ENCODE peak calls at places on chromosome 20, in five cellular contexts. D is body of pancreas; T is HFF-Myc; Z is GDM1; R is CD8-positive, alpha-beta memory T cell. S is an unnamed sample.

GRCh38 chr20:58483051-58483450 is 32.1 kb downstream of the APCDD1L start:
- DNase-seq in D (no peak), T (no peak), Z (no peak), R (no peak), S (no peak)

GRCh38 chr20:57620274-57620990 is at the start of gene ZBP1:
- DNase-seq in D (no peak), T (no peak), Z (no peak), R (peak), S (peak)

GRCh38 chr20:6402026-6402425 is 279.2 kb upstream of the FERMT1 start:
- DNase-seq in D (no peak), T (peak), Z (no peak), R (no peak), S (no peak)

GRCh38 chr20:62616728-62617621 is 25.3 kb upstream of the SLCO4A1 start:
- DNase-seq in D (peak), T (no peak), Z (peak), R (peak), S (peak)

GRCh38 chr20:38726849-38727601 is 2.7 kb downstream of the SLC32A1 start:
- DNase-seq in D (no peak), T (no peak), Z (no peak), R (peak), S (peak)

GRCh38 chr20:25692499-25692898 is 4.2 kb downstream of the ZNF337 start:
- DNase-seq in D (no peak), T (no peak), Z (no peak), R (no peak), S (no peak)

GRCh38 chr20:16098890-16099639 is 474.2 kb downstream of the KIF16B start:
- DNase-seq in D (no peak), T (no peak), Z (no peak), R (no peak), S (no peak)

GRCh38 chr20:23228912-23229311 is 121.7 kb upstream of the NXT1 start:
- DNase-seq in D (no peak), T (no peak), Z (no peak), R (no peak), S (no peak)

GRCh38 chr20:20609522-20609921 is 102.9 kb downstream of the RALGAPA2 start:
- DNase-seq in D (no peak), T (no peak), Z (no peak), R (no peak), S (no peak)

GRCh38 chr20:51542033-51542893 is at the start of gene NFATC2:
- DNase-seq in D (peak), T (no peak), Z (peak), R (peak), S (peak)

GRCh38 chr20:16701296-16701695 is 28.5 kb upstream of the SNRPB2 start:
- DNase-seq in D (no peak), T (no peak), Z (no peak), R (peak), S (peak)

GRCh38 chr20:40255368-40255767 is 433.7 kb downstream of the MAFB start:
- DNase-seq in D (no peak), T (peak), Z (no peak), R (no peak), S (no peak)

GRCh38 chr20:12012241-12013222 is 94.8 kb downstream of the BTBD3 start:
- DNase-seq in D (peak), T (peak), Z (peak), R (no peak), S (peak)

S was measured in OCI-LY7.